ENCODE peak calls at places on chromosomes 13 and 19, in eight cellular contexts. O, Q, G, W, X, T, S and K are unnamed samples.

GRCh38 chr19:4122480-4122879 is 1.4 kb downstream of the MAP2K2 start:
- DNase-seq in Q (no peak), G (no peak), W (no peak), T (no peak), O (no peak), S (no peak), X (no peak), K (no peak)

GRCh38 chr19:24059572-24060295 is 27.3 kb upstream of the ZNF254 start:
- DNase-seq in T (no peak), X (no peak), W (no peak), G (no peak), Q (no peak), S (no peak), O (no peak), K (no peak)

GRCh38 chr13:97502192-97502591 is 68.2 kb downstream of the RAP2A start:
- DNase-seq in W (no peak), Q (no peak), X (no peak), S (no peak), O (no peak), T (no peak), G (no peak), K (no peak)

GRCh38 chr13:51646041-51646670 is 61.9 kb downstream of the WDFY2 start:
- DNase-seq in G (peak; percentile 18), S (no peak), X (no peak), Q (peak; percentile 38), T (no peak), O (no peak), W (no peak), K (no peak)

GRCh38 chr13:20350380-20350763 is 118.3 kb upstream of the GJB6 start:
- DNase-seq in S (no peak), O (no peak), Q (no peak), W (no peak), T (no peak), X (no peak), G (no peak), K (no peak)

GRCh38 chr19:4401482-4402170 is 814 bp upstream of the CHAF1A start:
- DNase-seq in O (no peak), X (no peak), S (no peak), T (no peak), W (no peak), G (no peak), Q (no peak), K (no peak)

GRCh38 chr19:31283701-31284100 is 65.5 kb downstream of the TSHZ3 start:
- DNase-seq in S (no peak), O (no peak), W (no peak), G (no peak), X (no peak), T (no peak), Q (no peak), K (no peak)

GRCh38 chr13:107117327-107118012 is 549.5 kb upstream of the ARGLU1 start:
- DNase-seq in T (no peak), O (no peak), G (no peak), W (peak; percentile 2), Q (no peak), S (no peak), X (no peak), K (no peak)

GRCh38 chr19:5903054-5903501 is 512 bp downstream of the NDUFA11 start:
- DNase-seq in S (no peak), W (no peak), X (no peak), G (peak; percentile 22), Q (no peak), O (no peak), T (no peak), K (no peak)

GRCh38 chr19:17450264-17451075 is 2.0 kb upstream of the TMEM221 start:
- DNase-seq in G (peak; percentile 40), O (no peak), Q (no peak), S (no peak), X (no peak), T (no peak), W (no peak), K (peak; percentile 88)

GRCh38 chr19:14114854-14115253 is 2.7 kb downstream of the PRKACA start:
- DNase-seq in O (peak; percentile 77), T (peak; percentile 48), G (peak; percentile 59), X (peak; percentile 60), S (no peak), W (no peak), Q (no peak), K (no peak)

GRCh38 chr19:48617146-48617937 is 1.6 kb downstream of the RPL18 start:
- DNase-seq in O (no peak), T (no peak), W (no peak), S (no peak), Q (no peak), G (no peak), X (no peak), K (no peak)

GRCh38 chr13:74322562-74322961 is 188.4 kb upstream of the KLF12 start:
- DNase-seq in X (no peak), Q (no peak), G (no peak), O (no peak), S (no peak), W (no peak), T (no peak), K (no peak)

GRCh38 chr19:41409288-41409687 is 11.7 kb downstream of the BCKDHA start:
- DNase-seq in W (peak; percentile 92), Q (no peak), X (no peak), O (no peak), G (peak; percentile 29), S (peak; percentile 15), T (peak; percentile 55), K (peak; percentile 28)

GRCh38 chr19:43464089-43464775 is 1.2 kb downstream of the LYPD3 start:
- DNase-seq in S (no peak), T (no peak), W (no peak), X (peak; percentile 87), G (no peak), Q (no peak), O (peak; percentile 80), K (no peak)

GRCh38 chr19:45244133-45244532 is 1.1 kb downstream of the EXOC3L2 start:
- DNase-seq in G (no peak), W (no peak), Q (no peak), T (no peak), S (no peak), X (no peak), O (no peak), K (no peak)

GRCh38 chr19:45247136-45247535 is 1.9 kb upstream of the EXOC3L2 start:
- DNase-seq in Q (no peak), X (no peak), W (no peak), S (no peak), O (no peak), T (no peak), G (no peak), K (no peak)

GRCh38 chr19:45243144-45243732 is 2.0 kb downstream of the EXOC3L2 start:
- DNase-seq in Q (no peak), T (no peak), X (no peak), S (no peak), O (no peak), W (no peak), G (no peak), K (no peak)

GRCh38 chr19:45245826-45246225 is 619 bp upstream of the EXOC3L2 start:
- DNase-seq in Q (no peak), T (no peak), W (no peak), O (no peak), G (no peak), X (no peak), S (no peak), K (no peak)

DNA sequence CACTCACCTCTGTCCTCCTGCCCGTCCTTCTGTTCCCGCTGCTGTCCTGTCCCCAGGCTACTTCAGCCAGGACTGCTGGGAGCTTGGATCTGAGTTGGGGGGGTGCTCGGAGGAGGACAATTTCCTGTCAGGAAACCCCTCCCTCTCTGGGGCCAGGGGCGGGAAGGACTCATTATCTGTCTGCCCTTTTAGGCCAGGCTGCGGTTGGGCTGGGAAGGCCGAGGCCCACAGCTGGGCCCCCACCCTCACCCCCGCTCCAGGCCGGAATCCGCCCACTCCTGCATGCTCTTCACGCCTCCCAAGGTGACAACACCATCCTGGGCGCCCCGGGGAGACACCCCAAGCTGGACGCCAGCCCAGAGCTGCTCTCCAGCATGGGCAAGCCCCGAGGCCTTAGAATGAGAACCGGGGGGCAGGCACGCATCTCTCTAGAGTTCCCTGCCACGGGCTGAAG is at the start of gene EXOC3L2:
- DNase-seq in W (no peak), X (no peak), T (no peak), S (no peak), O (no peak), G (no peak), Q (no peak), K (no peak)
- TF ChIP-seq MAX in W (no peak), X (no peak), T (no peak), S (no peak), O (no peak), G (no peak), Q (no peak), K (no peak)

DNA sequence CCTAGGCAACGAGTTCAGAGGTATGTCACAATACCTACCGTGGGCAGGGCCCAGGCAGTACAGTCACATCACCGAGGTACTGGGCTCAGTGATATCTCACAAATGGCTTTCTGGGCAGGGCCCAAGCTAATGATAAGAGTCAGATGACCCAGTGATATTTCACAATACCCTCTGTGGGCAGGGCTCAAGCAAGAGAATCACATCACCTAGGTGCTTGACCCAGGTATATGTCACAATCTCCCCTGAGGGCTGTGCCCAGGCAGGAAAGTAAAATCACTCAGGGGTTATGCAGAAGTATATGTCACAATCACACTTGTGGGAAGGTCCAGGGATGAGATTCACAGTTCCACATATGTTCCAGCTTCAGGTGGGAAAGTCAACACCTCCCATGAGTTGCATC is 45.3 kb downstream of the ZNF729 start:
- DNase-seq in S (no peak), G (no peak), O (no peak), T (no peak), W (no peak), X (no peak), Q (no peak), K (no peak)
- TF ChIP-seq MAX in S (no peak), G (no peak), O (no peak), T (no peak), W (no peak), X (no peak), Q (no peak), K (no peak)

DNA sequence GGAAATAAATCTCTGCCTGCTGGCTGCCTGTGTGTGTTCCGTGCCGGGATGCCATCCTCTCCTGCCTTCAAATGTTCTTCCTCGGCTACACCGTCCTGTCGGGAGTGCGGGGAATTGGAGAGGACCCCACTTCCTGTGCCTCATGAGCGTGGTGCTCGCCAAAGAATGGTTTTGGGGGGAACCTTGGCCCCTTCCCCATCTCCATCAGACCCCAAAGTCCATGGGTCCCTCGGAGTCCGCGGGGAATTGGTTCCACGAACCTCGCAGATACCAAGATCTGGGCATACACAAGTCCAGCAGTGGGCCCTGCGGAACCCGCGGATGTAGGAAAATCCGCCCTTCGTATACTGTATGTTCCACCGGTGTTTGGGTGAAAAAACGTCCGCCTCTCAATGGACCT is 2.3 kb upstream of the ZNF865 start:
- DNase-seq in Q (no peak), T (no peak), G (no peak), O (no peak), W (no peak), S (no peak), X (no peak), K (no peak)
- TF ChIP-seq MAX in Q (no peak), T (no peak), G (no peak), O (no peak), W (no peak), S (no peak), X (no peak), K (no peak)

DNA sequence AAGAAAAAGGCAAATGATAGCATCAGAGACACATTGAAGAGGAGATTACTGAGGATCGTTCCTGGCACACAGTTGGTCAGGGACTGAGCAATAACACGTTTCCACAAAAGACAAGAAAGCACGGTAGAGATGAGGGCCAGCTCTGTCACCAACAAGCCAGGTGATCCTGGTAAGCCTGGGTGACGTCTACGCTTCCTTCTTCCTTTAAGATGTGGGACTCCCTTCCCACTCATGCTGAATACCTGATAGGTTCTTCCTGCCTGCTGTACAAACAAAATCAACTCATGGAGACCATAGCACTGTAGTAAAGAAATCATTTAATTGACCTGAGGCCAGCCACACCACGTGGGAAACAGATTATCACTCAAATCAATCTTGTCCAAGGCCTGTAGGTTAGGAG is 19.7 kb upstream of the COG3 start:
- DNase-seq in T (no peak), W (no peak), S (no peak), Q (no peak), O (no peak), G (no peak), X (no peak), K (no peak)
- TF ChIP-seq MAX in T (no peak), W (no peak), S (no peak), Q (no peak), O (no peak), G (no peak), X (no peak), K (no peak)